ENCODE peak calls at places on chromosomes 3 and 15, in eight cellular contexts. A is sciatic nerve; I is activated CD8-positive, alpha-beta memory T cell treated with anti-CD3 and anti-CD28 coated beads, Interleukin-2, amount 50 U/mL, for 48 hours; M is neuronal stem cell; G is endothelial cell; K is GM10248; T is AG08396; U is HFFc6. B is an unnamed sample.

GRCh38 chr15:55475842-55476241 is 32.2 kb downstream of the DNAAF4 start:
- DNase-seq in A (no peak), I (no peak), M (no peak), G (no peak), K (no peak), T (no peak), U (no peak), B (peak)

GRCh38 chr3:37590328-37591079 is 271.2 kb upstream of the CTDSPL start:
- DNase-seq in A (no peak), I (no peak), M (no peak), G (no peak), K (no peak), T (no peak), U (no peak), B (no peak)

GRCh38 chr3:169744332-169745054 is 20.4 kb downstream of the TERC start:
- DNase-seq in A (no peak), I (no peak), M (peak), G (no peak), K (no peak), T (no peak), U (no peak), B (no peak)

GRCh38 chr15:39580630-39581500 is at the start of gene THBS1:
- DNase-seq in A (peak), I (peak), M (peak), G (peak), K (no peak), T (peak), U (peak), B (no peak)

GRCh38 chr3:73546961-73547360 is 77.8 kb downstream of the PDZRN3 start:
- DNase-seq in A (no peak), I (no peak), M (no peak), G (no peak), K (no peak), T (peak), U (peak), B (no peak)

GRCh38 chr3:65938676-65939075 is 100.0 kb downstream of the MAGI1 start:
- DNase-seq in A (no peak), I (no peak), M (no peak), G (no peak), K (no peak), T (no peak), U (no peak), B (no peak)

GRCh38 chr15:96331141-96331941 is 841 bp downstream of the NR2F2 start:
- DNase-seq in A (peak), I (no peak), M (peak), G (peak), K (no peak), T (peak), U (peak), B (no peak)

GRCh38 chr3:13424865-13425605 is 4.9 kb upstream of the NUP210 start:
- DNase-seq in A (no peak), I (no peak), M (no peak), G (no peak), K (no peak), T (no peak), U (no peak), B (no peak)

GRCh38 chr15:99019558-99020540 is 12.3 kb upstream of the PGPEP1L start:
- DNase-seq in A (no peak), I (no peak), M (no peak), G (no peak), K (no peak), T (no peak), U (peak), B (no peak)

GRCh38 chr3:73563896-73564582 is 60.7 kb downstream of the PDZRN3 start:
- DNase-seq in A (no peak), I (no peak), M (no peak), G (no peak), K (no peak), T (peak), U (peak), B (no peak)

B was measured in GM12878.